ENCODE peak calls at places on chromosomes 16 and 17, in five cellular contexts. One of them, this sample, is unnamed.

GRCh38 chr16:71542377-71542776 is 16.2 kb downstream of the CHST4 start:
- DNase-seq in HepG2: peak
- DNase-seq in K562: peak
- DNase-seq in GM12878: no peak
- DNase-seq in H1: peak
- DNase-seq in this sample: peak

GRCh38 chr16:49859139-49859947 is 3.4 kb upstream of the ZNF423 start:
- DNase-seq in HepG2: no peak
- DNase-seq in K562: peak
- DNase-seq in GM12878: no peak
- DNase-seq in H1: no peak
- DNase-seq in this sample: peak

GRCh38 chr16:84024854-84025253 is 17.7 kb downstream of the SLC38A8 start:
- DNase-seq in GM12878: no peak
- DNase-seq in K562: no peak
- DNase-seq in HepG2: no peak
- DNase-seq in H1: no peak
- DNase-seq in this sample: no peak

GRCh38 chr17:2695243-2695960 is 16.2 kb downstream of the CLUH start:
- DNase-seq in HepG2: no peak
- DNase-seq in H1: no peak
- DNase-seq in K562: no peak
- DNase-seq in GM12878: no peak
- DNase-seq in this sample: peak

GRCh38 chr17:12664894-12665262 is 812 bp upstream of the MYOCD start:
- DNase-seq in H1: no peak
- DNase-seq in GM12878: no peak
- DNase-seq in K562: no peak
- DNase-seq in HepG2: no peak
- DNase-seq in this sample: no peak

GRCh38 chr16:59905628-59906027 is 1171.5 kb upstream of the GOT2 start:
- DNase-seq in K562: no peak
- DNase-seq in H1: no peak
- DNase-seq in GM12878: no peak
- DNase-seq in HepG2: no peak
- DNase-seq in this sample: no peak

GRCh38 chr16:23694707-23695373 is 16.2 kb downstream of the PLK1 start:
- DNase-seq in GM12878: no peak
- DNase-seq in K562: no peak
- DNase-seq in HepG2: peak
- DNase-seq in H1: peak
- DNase-seq in this sample: peak

GRCh38 chr17:2867441-2868424 is 71.5 kb downstream of the RAP1GAP2 start:
- DNase-seq in HepG2: peak
- DNase-seq in H1: peak
- DNase-seq in GM12878: no peak
- DNase-seq in K562: no peak
- DNase-seq in this sample: peak

GRCh38 chr16:8729779-8730334 is 55.4 kb downstream of the ABAT start:
- DNase-seq in H1: no peak
- DNase-seq in GM12878: no peak
- DNase-seq in HepG2: no peak
- DNase-seq in K562: no peak
- DNase-seq in this sample: no peak

GRCh38 chr16:2009791-2010510 is at the start of gene ZNF598:
- DNase-seq in HepG2: peak
- DNase-seq in K562: peak
- DNase-seq in H1: peak
- DNase-seq in GM12878: no peak
- DNase-seq in this sample: peak
- TF ChIP-seq ATF2 in HepG2: peak
- TF ChIP-seq ATF2 in K562: no peak
- TF ChIP-seq ATF2 in H1: no peak
- TF ChIP-seq ATF2 in GM12878: no peak
- TF ChIP-seq ATF2 in this sample: no peak

GRCh38 chr16:12803203-12804093 is at the start of gene CPPED1:
- DNase-seq in HepG2: peak
- DNase-seq in GM12878: peak
- DNase-seq in K562: peak
- DNase-seq in H1: peak
- DNase-seq in this sample: peak
- TF ChIP-seq ATF2 in HepG2: peak
- TF ChIP-seq ATF2 in GM12878: no peak
- TF ChIP-seq ATF2 in K562: no peak
- TF ChIP-seq ATF2 in H1: peak
- TF ChIP-seq ATF2 in this sample: no peak

DNA sequence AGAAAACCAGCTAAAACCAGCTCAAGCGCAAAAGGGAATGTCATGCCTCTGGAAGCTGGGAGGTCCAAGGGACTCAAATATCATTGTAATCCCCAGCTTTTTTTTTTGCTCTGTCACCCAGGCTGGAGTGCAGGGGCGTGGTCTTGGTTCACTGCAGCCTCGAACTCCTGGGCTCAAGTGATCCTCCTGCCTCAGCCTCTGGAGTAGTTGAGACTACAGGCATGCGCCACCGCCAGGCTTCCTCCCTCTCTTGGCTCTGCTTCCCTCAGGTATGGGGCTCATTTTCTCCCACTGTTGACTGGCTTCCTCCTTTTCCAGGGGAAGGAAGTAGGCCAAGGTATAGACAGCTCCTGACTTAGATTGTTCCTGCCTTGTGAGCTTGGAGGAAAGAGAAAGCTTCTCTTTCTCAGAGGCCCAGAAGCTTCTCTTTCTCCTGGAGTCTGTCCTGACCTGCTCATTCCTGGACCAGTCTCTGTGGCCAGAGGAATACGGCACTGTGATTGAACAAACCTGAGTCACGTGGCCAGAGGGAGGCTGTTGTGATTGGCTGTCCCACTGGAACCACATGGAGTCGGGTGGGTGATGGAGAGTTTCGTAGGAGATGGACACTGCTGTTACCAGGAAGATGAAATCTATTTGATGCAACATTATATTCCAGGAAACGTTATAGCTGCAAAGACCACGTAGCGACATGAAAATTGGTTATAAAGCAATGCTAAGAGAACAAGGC is 5.7 kb upstream of the ARHGEF15 start:
- DNase-seq in GM12878: no peak
- DNase-seq in K562: peak
- DNase-seq in H1: no peak
- DNase-seq in HepG2: peak
- DNase-seq in this sample: no peak
- TF ChIP-seq ATF2 in GM12878: no peak
- TF ChIP-seq ATF2 in K562: no peak
- TF ChIP-seq ATF2 in H1: no peak
- TF ChIP-seq ATF2 in HepG2: no peak
- TF ChIP-seq ATF2 in this sample: no peak

DNA sequence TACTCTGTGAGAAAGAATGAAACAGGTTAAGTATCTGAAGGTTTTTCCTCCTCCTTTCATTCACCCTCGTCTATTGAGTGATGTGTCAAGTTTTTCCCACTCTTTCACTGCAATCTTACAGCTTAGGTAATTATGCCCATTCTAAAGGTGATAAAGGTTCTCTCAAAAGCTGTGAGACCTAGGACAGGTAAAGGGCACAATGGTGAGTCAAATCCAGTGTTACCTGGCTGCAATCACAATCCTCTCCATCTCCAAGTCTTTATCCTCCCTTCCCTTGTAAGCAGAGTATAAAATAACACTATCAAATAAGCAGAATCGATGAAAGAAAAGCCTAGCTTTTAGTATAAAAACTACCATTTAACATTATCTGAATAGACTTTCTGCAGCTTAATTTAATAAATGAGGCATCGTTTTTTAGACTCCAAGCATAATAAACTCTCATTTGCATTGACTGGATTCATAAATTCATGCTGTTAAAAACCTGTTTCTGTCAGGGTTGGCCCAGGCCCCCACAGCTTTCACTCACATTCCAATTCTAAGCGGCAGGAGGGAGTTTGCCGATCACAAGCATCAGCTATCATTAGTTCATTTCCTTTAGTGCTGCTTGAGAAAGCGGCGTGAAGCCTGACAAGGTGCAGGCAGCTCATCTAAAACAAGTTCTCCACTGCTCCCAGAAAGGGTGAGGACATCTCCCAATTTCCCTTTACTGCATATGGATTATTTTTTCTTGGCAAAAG is 67.8 kb downstream of the CDH8 start:
- DNase-seq in H1: no peak
- DNase-seq in GM12878: no peak
- DNase-seq in K562: no peak
- DNase-seq in HepG2: no peak
- DNase-seq in this sample: peak
- TF ChIP-seq ATF2 in H1: no peak
- TF ChIP-seq ATF2 in GM12878: no peak
- TF ChIP-seq ATF2 in K562: no peak
- TF ChIP-seq ATF2 in HepG2: no peak
- TF ChIP-seq ATF2 in this sample: no peak

GRCh38 chr16:30525844-30526136 is 576 bp downstream of the ZNF768 start:
- DNase-seq in HepG2: no peak
- DNase-seq in H1: no peak
- DNase-seq in K562: no peak
- DNase-seq in GM12878: no peak
- DNase-seq in this sample: no peak

GRCh38 chr16:30526137-30526822 is at the start of gene ZNF768:
- DNase-seq in K562: peak
- DNase-seq in HepG2: peak
- DNase-seq in H1: peak
- DNase-seq in GM12878: no peak
- DNase-seq in this sample: peak

GRCh38 chr16:30527635-30528178 is 1.3 kb upstream of the ZNF768 start:
- DNase-seq in GM12878: peak
- DNase-seq in HepG2: no peak
- DNase-seq in H1: no peak
- DNase-seq in K562: no peak
- DNase-seq in this sample: no peak

GRCh38 chr16:30528799-30529457 is 2.6 kb upstream of the ZNF768 start:
- DNase-seq in GM12878: no peak
- DNase-seq in K562: no peak
- DNase-seq in HepG2: no peak
- DNase-seq in H1: no peak
- DNase-seq in this sample: no peak

DNA sequence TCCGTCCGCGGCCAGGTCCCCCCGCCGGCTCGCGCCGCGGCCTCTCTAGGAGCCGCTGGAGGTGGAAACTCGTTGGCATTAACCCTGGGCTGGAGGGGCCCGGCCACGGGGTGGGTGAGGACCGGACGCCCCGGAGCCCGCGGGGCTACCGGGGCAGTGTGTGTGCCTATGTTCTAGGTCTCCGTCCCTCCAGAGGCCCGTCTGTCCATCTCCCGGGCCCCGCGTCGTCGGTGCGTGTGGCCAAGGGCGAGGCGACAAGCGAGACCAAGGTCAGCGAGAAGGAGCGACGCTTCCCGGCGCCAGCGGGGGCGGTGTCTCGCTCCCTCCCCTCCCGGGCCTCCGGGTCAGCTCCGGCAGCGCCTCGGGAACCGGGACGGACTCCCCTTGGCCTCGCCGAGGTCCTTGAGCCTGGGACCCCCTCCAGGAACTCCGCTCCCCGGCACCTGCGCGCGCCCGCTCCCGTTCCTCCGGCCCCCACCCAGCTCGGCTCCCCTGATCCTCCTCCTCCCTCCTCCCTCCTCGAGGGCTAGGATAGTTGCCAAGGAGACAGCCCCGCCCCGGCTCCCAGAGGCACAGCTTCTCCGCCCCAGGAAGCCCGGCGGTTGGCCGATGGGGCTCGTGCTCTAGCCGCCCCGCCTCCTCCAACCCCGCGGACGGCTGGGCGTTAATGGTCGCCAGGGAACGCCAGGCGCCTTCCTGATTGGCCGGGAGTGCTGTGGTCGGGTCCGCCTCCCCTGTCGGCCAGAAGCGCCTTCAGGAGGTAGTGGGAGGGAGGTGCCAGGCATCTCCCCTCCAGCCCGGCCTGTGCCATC is 663 bp upstream of the ZNF768 start:
- DNase-seq in K562: peak
- DNase-seq in HepG2: peak
- DNase-seq in GM12878: peak
- DNase-seq in H1: peak
- DNase-seq in this sample: peak
- TF ChIP-seq ATF2 in K562: no peak
- TF ChIP-seq ATF2 in HepG2: no peak
- TF ChIP-seq ATF2 in GM12878: no peak
- TF ChIP-seq ATF2 in H1: no peak
- TF ChIP-seq ATF2 in this sample: no peak

GRCh38 chr16:79372504-79373184 is 227.9 kb downstream of the MAF start:
- DNase-seq in K562: no peak
- DNase-seq in HepG2: no peak
- DNase-seq in H1: no peak
- DNase-seq in GM12878: no peak
- DNase-seq in this sample: no peak
- TF ChIP-seq ATF2 in K562: no peak
- TF ChIP-seq ATF2 in HepG2: no peak
- TF ChIP-seq ATF2 in H1: no peak
- TF ChIP-seq ATF2 in GM12878: no peak
- TF ChIP-seq ATF2 in this sample: no peak

DNA sequence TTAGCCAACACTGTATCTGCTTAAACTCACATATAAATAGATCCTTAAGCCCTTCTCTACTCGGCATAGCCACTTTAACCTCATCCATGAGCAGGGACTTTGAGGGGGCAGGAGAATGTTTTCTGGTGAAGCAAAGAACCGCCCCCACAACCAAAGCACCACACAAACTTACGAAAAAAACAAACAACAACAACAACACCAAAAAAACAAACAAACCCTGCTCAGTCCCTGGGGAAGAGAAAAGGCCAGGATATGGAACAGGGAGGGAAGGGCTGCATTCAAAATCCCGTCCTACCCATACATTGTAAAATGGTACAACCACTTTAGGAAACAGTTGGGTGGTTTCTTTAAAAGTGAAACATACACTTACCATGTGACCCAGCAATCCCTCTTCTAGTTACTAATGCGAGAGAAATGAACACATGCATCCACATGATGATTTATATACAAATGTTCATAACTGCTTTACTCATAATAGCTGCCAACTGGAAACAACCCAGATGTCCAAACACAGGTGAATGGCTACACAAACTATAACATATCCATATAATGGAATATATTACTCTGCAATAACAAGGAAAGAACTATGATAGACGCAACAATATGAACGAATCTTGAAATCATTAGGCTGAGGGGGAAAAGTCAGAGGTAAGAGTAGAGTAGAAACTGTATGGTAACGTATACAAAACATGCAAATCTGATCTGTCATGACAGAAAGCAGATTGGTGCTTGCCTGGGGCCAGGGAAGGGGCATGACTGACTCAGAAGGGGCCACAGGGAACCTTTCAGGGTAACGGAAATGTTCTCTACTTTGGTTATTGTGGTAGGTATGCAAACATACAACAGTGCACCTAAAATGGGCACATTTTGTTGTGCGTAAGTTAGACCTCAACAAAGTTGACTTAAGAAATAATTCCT is 37.7 kb upstream of the TOB1 start:
- DNase-seq in HepG2: no peak
- DNase-seq in GM12878: no peak
- DNase-seq in K562: no peak
- DNase-seq in H1: no peak
- DNase-seq in this sample: no peak
- TF ChIP-seq ATF2 in HepG2: no peak
- TF ChIP-seq ATF2 in GM12878: no peak
- TF ChIP-seq ATF2 in K562: no peak
- TF ChIP-seq ATF2 in H1: no peak
- TF ChIP-seq ATF2 in this sample: no peak

GRCh38 chr16:53809088-53809951 is 105.4 kb downstream of the FTO start:
- DNase-seq in K562: no peak
- DNase-seq in HepG2: no peak
- DNase-seq in H1: no peak
- DNase-seq in GM12878: no peak
- DNase-seq in this sample: no peak
- TF ChIP-seq ATF2 in K562: no peak
- TF ChIP-seq ATF2 in HepG2: no peak
- TF ChIP-seq ATF2 in H1: no peak
- TF ChIP-seq ATF2 in GM12878: no peak
- TF ChIP-seq ATF2 in this sample: no peak

This sample was measured in WTC11.